ENCODE peak calls at places on chromosomes 1 and 21, in five cellular contexts. W is mesenchymal stem cell, N is HCT116, Z is IMR-90, F is HepG2. K is an unnamed sample.

GRCh38 chr1:58573705-58574591 is 3.1 kb downstream of the TACSTD2 start:
- DNase-seq in W (no peak), N (no peak), F (peak), Z (no peak), K (no peak)

GRCh38 chr1:93346472-93346991 is 825 bp downstream of the DR1 start:
- DNase-seq in W (peak), Z (peak), F (peak), N (no peak), K (peak)

GRCh38 chr1:108896160-108897150 is 19.7 kb downstream of the GPSM2 start:
- DNase-seq in N (no peak), F (no peak), Z (peak), W (peak), K (no peak)

GRCh38 chr1:10054465-10054864 is 21.7 kb downstream of the UBE4B start:
- DNase-seq in F (no peak), W (no peak), Z (no peak), N (no peak), K (no peak)

GRCh38 chr1:48470506-48470905 is 1.5 kb downstream of the SPATA6 start:
- DNase-seq in W (peak), F (no peak), N (no peak), Z (no peak), K (peak)

GRCh38 chr21:41664881-41665765 is 101.7 kb downstream of the RIPK4 start:
- DNase-seq in F (no peak), W (no peak), N (no peak), Z (peak), K (peak)

GRCh38 chr1:17232759-17233661 is 15.9 kb upstream of the PADI3 start:
- DNase-seq in Z (peak), F (no peak), N (peak), W (peak), K (no peak)

GRCh38 chr21:35142036-35142825 is 93.1 kb upstream of the RUNX1 start:
- DNase-seq in W (no peak), Z (no peak), N (no peak), F (no peak), K (no peak)

GRCh38 chr1:6743189-6744101 is 41.8 kb upstream of the CAMTA1 start:
- DNase-seq in Z (peak), N (no peak), F (no peak), W (peak), K (no peak)

GRCh38 chr21:15742052-15742451 is 12.3 kb downstream of the USP25 start:
- DNase-seq in Z (peak), N (no peak), W (peak), F (peak), K (peak)

GRCh38 chr1:58584082-58584895 is 7.2 kb upstream of the TACSTD2 start:
- DNase-seq in W (peak), N (peak), Z (peak), F (peak), K (no peak)

DNA sequence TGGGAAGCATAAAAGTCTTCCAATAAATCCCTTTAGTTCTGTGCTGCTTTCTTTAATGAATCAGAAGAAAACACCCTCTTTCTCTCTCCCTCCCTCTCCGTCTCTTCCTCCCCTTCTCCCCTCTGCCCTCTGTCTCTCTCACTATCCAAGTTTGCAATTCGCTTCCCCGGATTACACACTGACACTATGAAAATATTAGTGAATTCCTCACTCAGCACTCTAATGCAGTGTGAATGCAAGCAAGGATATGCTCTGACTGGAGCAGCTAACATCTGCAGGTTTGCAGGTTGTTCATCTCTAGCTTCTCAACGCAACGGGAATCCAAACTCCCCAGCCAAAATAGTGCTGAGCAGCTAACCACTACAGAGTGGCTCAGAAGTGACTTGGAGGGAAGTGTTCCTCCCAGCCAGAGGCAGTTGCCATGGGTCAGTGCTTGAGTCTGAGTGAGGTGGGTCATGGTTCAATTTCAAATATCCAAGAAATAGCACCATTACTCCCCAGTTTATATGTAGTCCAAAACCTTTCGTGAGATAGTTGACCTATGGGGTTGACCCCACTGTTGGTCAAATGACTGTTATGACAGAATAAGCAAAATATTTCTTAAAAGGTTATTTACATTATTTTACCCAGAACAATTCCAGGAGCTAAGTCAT is 77.6 kb upstream of the CD55 start:
- DNase-seq in Z (peak), W (no peak), N (no peak), F (no peak), K (no peak)
- H3K9ac ChIP-seq in Z (peak), W (peak), N (no peak), F (no peak), K (no peak)

DNA sequence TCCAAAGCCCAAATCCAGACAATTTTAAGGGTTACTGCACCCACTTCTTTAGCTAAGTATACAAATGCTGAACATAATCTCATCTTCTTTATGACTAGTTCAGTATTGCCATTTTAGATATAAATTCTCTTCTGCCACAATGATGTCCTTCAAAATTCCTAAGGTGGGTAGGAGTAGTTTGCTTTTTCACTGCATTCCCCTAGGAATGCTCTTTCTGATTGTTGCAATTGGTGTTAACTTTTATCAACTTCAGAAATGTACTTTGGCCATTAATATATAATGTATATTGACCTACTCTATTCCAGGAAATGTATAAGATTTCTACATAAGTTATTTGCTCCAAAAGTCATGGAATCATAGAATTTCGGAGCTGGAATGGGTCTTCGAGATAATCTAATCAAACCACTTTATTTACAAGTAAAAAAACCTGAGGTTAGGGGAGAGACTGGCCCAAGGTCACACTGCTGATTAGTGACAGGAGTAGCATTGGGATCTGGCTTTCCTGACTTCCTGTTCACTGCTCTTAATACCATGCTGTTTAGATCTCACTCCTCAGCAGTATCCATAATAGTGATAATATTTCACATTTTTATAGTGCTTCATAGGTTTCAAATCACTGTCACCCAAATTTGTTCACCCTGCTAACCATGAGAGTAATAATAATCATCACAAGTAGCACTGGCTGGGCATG is 46.4 kb upstream of the RASAL2 start:
- DNase-seq in N (no peak), Z (no peak), F (no peak), W (no peak), K (no peak)
- H3K4me3 ChIP-seq in N (no peak), Z (no peak), F (no peak), W (no peak), K (no peak)

GRCh38 chr1:50645147-50645546 is 221.9 kb upstream of the DMRTA2 start:
- DNase-seq in N (no peak), Z (no peak), W (no peak), F (peak), K (no peak)
- H3K4me2 ChIP-seq in N (no peak), Z (peak), W (no peak), F (no peak), K (no peak)

GRCh38 chr1:151254217-151255213 is at the start of gene PSMD4:
- DNase-seq in Z (peak), N (peak), F (peak), W (peak), K (peak)
- H3K9ac ChIP-seq in Z (peak), N (peak), F (peak), W (peak), K (peak)

K was measured in neural progenitor cell.